ENCODE peak calls at places on chromosomes 2 and 18, in four cellular contexts. P is SK-N-SH, J is K562, X is H1. U is an unnamed sample.

GRCh38 chr2:165874445-165875039 is 79.0 kb downstream of the TTC21B start:
- DNase-seq in P (peak; percentile 44), J (peak; percentile 43), X (no peak), U (peak; percentile 36)

GRCh38 chr2:215022418-215022817 is 116.0 kb downstream of the ABCA12 start:
- DNase-seq in P (no peak), X (no peak), J (no peak), U (no peak)

GRCh38 chr2:129699781-129700573 is 279.5 kb upstream of the RAB6C start:
- DNase-seq in J (no peak), X (no peak), P (no peak), U (no peak)

GRCh38 chr2:45782968-45783367 is 131.5 kb downstream of the PRKCE start:
- DNase-seq in X (no peak), J (no peak), P (peak; percentile 64), U (no peak)

GRCh38 chr2:10380048-10380926 is 67.8 kb downstream of the ODC1 start:
- DNase-seq in X (no peak), J (no peak), P (no peak), U (no peak)

GRCh38 chr18:47968006-47968676 is 37.7 kb upstream of the SMAD2 start:
- DNase-seq in P (no peak), J (no peak), X (peak; percentile 63), U (no peak)

GRCh38 chr18:29892960-29893558 is 1149.5 kb downstream of the DSC3 start:
- DNase-seq in X (no peak), P (peak; percentile 24), J (peak; percentile 3), U (no peak)

GRCh38 chr2:176200971-176201370 is 12.5 kb downstream of the HOXD1 start:
- DNase-seq in J (no peak), P (no peak), X (no peak), U (no peak)

GRCh38 chr2:207143474-207144190 is 22.1 kb downstream of the KLF7 start:
- DNase-seq in X (no peak), J (no peak), P (no peak), U (no peak)

GRCh38 chr2:197515277-197515797 is 529 bp upstream of the MOB4 start:
- DNase-seq in P (peak; percentile 60), J (peak; percentile 41), X (no peak), U (no peak)

GRCh38 chr2:208671312-208671711 is 264.7 kb downstream of the PTH2R start:
- DNase-seq in X (no peak), J (no peak), P (peak; percentile 23), U (no peak)

GRCh38 chr2:196219686-196220085 is 48.3 kb upstream of the STK17B start:
- DNase-seq in P (no peak), J (no peak), X (no peak), U (no peak)

GRCh38 chr2:200077210-200077650 is 121.8 kb downstream of the MAIP1 start:
- DNase-seq in X (no peak), J (no peak), P (no peak), U (no peak)

GRCh38 chr18:22488554-22488953 is 70.8 kb upstream of the CTAGE1 start:
- DNase-seq in P (no peak), X (no peak), J (no peak), U (no peak)

GRCh38 chr18:40553029-40553428 is 1402.0 kb upstream of the PIK3C3 start:
- DNase-seq in J (no peak), X (no peak), P (no peak), U (no peak)

GRCh38 chr2:172038604-172039003 is 38.9 kb downstream of the METAP1D start:
- DNase-seq in J (no peak), P (no peak), X (no peak), U (no peak)

GRCh38 chr2:25378731-25379490 is 37.2 kb upstream of the DNMT3A start:
- DNase-seq in J (no peak), P (no peak), X (no peak), U (no peak)

GRCh38 chr2:224850081-224850480 is 133.9 kb upstream of the CCDC195 start:
- DNase-seq in J (no peak), X (no peak), P (no peak), U (no peak)

GRCh38 chr18:55221577-55221976 is 262.3 kb upstream of the CCDC68 start:
- DNase-seq in P (no peak), X (no peak), J (no peak), U (no peak)

GRCh38 chr2:3490191-3491158 is 28.9 kb downstream of the ADI1 start:
- DNase-seq in X (no peak), J (no peak), P (peak; percentile 38), U (no peak)

GRCh38 chr2:104938226-104938941 is 84.5 kb downstream of the POU3F3 start:
- DNase-seq in J (no peak), X (no peak), P (no peak), U (peak; percentile 13)

GRCh38 chr18:79933765-79934164 is 17.7 kb downstream of the SLC66A2 start:
- DNase-seq in X (no peak), J (no peak), P (no peak), U (no peak)

GRCh38 chr18:23307567-23308295 is 145.4 kb upstream of the RIOK3 start:
- DNase-seq in X (no peak), P (no peak), J (no peak), U (peak; percentile 39)

GRCh38 chr18:10490401-10491289 is 35.2 kb upstream of the NAPG start:
- DNase-seq in X (no peak), J (peak; percentile 49), P (no peak), U (peak; percentile 58)

GRCh38 chr18:63091671-63092364 is 227.8 kb downstream of the BCL2 start:
- DNase-seq in P (no peak), J (no peak), X (no peak), U (no peak)

GRCh38 chr2:9249036-9249800 is 42.6 kb downstream of the ASAP2 start:
- DNase-seq in P (no peak), J (no peak), X (no peak), U (no peak)

GRCh38 chr2:98478861-98479770 is 34.5 kb downstream of the INPP4A start:
- DNase-seq in P (no peak), X (no peak), J (no peak), U (no peak)

GRCh38 chr2:20434588-20435294 is 12.1 kb upstream of the RHOB start:
- DNase-seq in X (no peak), P (no peak), J (no peak), U (no peak)

GRCh38 chr2:72157871-72158771 is 10.5 kb upstream of the CYP26B1 start:
- DNase-seq in X (no peak), J (no peak), P (no peak), U (no peak)

GRCh38 chr2:45874324-45874723 is 222.8 kb downstream of the PRKCE start:
- DNase-seq in X (no peak), P (no peak), J (no peak), U (no peak)

GRCh38 chr2:144152817-144153271 is 367.1 kb downstream of the ZEB2 start:
- DNase-seq in J (peak; percentile 84), P (no peak), X (no peak), U (no peak)

GRCh38 chr2:181457741-181458425 is 697 bp downstream of the ITGA4 start:
- DNase-seq in J (peak; percentile 9), P (peak; percentile 59), X (no peak), U (no peak)

GRCh38 chr18:11989966-11990380 is 8.7 kb downstream of the IMPA2 start:
- DNase-seq in P (no peak), J (no peak), X (no peak), U (no peak)

GRCh38 chr2:168889635-168890005 is 610 bp downstream of the SPC25 start:
- DNase-seq in J (peak; percentile 40), P (no peak), X (no peak), U (no peak)

GRCh38 chr2:147182260-147182659 is 662.6 kb upstream of the ACVR2A start:
- DNase-seq in P (no peak), X (no peak), J (no peak), U (peak; percentile 84)

DNA sequence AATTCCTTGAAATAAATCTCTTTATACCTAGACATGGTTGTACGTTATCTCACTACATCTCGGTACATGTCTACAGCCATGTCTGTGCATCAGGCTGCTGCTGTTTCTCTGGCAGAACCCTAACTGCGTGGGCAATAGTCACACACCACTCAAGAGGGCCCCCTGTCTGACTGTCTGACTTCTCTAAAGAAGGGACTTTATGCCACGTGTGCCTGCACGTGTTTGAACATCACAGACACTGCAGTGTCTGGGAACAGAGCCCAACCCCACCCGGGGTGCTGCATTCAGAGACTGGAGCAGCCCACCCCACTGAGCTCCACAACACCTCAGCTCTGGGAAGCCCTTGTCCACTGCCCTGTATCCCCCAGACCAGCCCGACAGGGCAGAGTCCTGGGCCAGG is 55.0 kb downstream of the KIF1A start:
- DNase-seq in X (no peak), P (no peak), J (no peak), U (no peak)
- H3K27me3 ChIP-seq in X (no peaks in the 10 kb centered on the region), P (no peaks in the 10 kb centered on the region), J (peaks cover 6% of the 10 kb centered on the region), U (no peaks in the 10 kb centered on the region)

GRCh38 chr2:113080134-113080533 is 12.4 kb downstream of the IL1F10 start:
- DNase-seq in P (peak; percentile 40), X (peak; percentile 23), J (peak; percentile 61), U (no peak)

GRCh38 chr2:113077921-113078320 is 10.2 kb downstream of the IL1F10 start:
- DNase-seq in X (no peak), J (no peak), P (no peak), U (no peak)

GRCh38 chr2:113076917-113077669 is 9.3 kb downstream of the IL1F10 start:
- DNase-seq in X (no peak), P (no peak), J (no peak), U (no peak)

GRCh38 chr2:113079123-113079522 is 11.4 kb downstream of the IL1F10 start:
- DNase-seq in X (no peak), J (no peak), P (no peak), U (no peak)

DNA sequence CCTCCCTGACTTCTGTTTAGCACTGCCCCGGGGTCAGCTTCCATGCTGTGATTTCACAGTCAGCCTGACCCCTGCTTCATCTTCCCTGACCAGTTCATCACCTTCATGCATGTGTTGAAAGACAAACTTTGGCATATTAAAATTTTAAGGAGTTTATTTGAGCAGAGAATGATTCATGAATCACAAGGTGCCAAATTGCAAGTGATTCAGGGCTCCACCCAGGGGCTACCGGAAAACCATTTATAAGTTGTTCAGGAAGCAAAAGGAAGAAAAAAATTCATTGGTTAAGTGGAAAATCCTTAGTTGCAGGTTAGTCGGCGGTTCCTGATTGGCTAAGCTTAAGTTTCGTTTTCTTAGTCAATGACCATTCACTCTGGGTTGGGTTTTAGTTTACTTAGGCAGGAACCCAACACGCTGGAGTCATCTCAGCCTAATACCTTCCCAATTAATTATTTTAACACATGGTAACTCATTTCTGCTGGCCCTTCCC is 10.6 kb downstream of the IL1F10 start:
- DNase-seq in X (no peak), P (no peak), J (no peak), U (no peak)
- TF ChIP-seq NRF1 in X (no peak), P (no peak), J (no peak), U (no peak)

DNA sequence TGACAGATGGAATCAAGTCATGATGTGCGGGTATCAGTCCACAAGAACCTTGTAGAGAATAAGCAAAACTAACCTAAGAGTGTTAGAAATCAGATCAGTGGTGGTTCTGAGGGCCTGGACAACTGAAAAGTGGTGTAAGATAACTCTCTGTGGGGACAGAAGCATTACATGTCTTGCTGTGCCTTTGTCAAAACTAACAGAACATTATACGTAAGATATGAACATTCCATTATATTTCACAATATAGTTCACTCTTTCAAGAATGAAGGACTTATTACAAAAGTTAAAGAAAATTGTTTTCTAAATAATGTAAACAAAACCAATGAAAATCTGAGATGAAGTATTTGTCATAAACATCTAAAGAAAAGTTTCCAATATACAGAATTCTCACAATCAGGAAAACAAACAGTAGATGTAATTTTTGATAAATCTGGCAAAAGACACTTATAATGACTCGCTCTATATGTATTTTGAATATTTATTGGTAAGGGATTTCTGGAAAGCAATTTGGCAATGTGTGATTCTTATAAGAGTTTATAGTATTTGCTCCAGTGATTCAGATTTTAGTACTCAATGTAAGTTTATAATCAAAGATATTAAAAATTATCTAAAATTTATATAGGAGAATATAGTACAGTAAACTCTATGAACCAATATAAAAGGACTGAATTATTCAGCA is 258.5 kb downstream of the CD226 start:
- DNase-seq in P (no peak), J (no peak), X (no peak), U (no peak)
- TF ChIP-seq GABPA in P (no peak), J (no peak), X (no peak), U (no peak)

GRCh38 chr2:118774458-118775133 is 72.9 kb downstream of the EN1 start:
- DNase-seq in X (peak; percentile 21), J (peak; percentile 79), P (peak; percentile 75), U (no peak)
- H3K27me3 ChIP-seq in X (peaks cover 36% of the 10 kb centered on the region), J (no peaks in the 10 kb centered on the region), P (peaks cover 25% of the 10 kb centered on the region), U (peaks cover 3% of the 10 kb centered on the region)